ENCODE peak calls at places on chromosomes 2 and 18, in five cellular contexts. T is mesendoderm, W is NCI-H1930, V is GM12891, N is RCC 7860. F is an unnamed sample.

GRCh38 chr18:79300382-79300781 is 95.3 kb upstream of the NFATC1 start:
- DNase-seq in N (no peak), T (no peak), W (no peak), V (no peak), F (no peak)

GRCh38 chr2:200786423-200786822 is 25.3 kb upstream of the BZW1 start:
- DNase-seq in T (no peak), W (no peak), V (no peak), N (no peak), F (no peak)

GRCh38 chr2:74186038-74186437 is 7.4 kb upstream of the MOB1A start:
- DNase-seq in N (no peak), W (no peak), T (no peak), V (peak), F (no peak)

GRCh38 chr2:102366406-102367112 is 11.0 kb downstream of the IL18R1 start:
- DNase-seq in V (no peak), N (no peak), W (no peak), T (no peak), F (no peak)

GRCh38 chr2:130841741-130842365 is 5.1 kb downstream of the ARHGEF4 start:
- DNase-seq in T (no peak), N (no peak), W (no peak), V (no peak), F (no peak)

GRCh38 chr2:149184994-149185393 is 145.4 kb upstream of the LYPD6 start:
- DNase-seq in W (no peak), T (no peak), N (no peak), V (no peak), F (no peak)

GRCh38 chr18:47754311-47755101 is 176.0 kb downstream of the SMAD2 start:
- DNase-seq in T (peak), V (peak), W (peak), N (no peak), F (peak)

GRCh38 chr18:10526211-10526949 is 553 bp downstream of the NAPG start:
- DNase-seq in N (no peak), T (peak), V (peak), W (no peak), F (peak)

GRCh38 chr2:200609027-200609614 is 23.3 kb downstream of the AOX1 start:
- DNase-seq in V (no peak), W (no peak), T (no peak), N (peak), F (no peak)

GRCh38 chr2:95278637-95279225 is 4.5 kb downstream of the PROM2 start:
- DNase-seq in T (no peak), W (no peak), V (no peak), N (no peak), F (no peak)

GRCh38 chr2:152875832-152876669 is 157.6 kb downstream of the ARL6IP6 start:
- DNase-seq in N (no peak), W (no peak), V (no peak), T (no peak), F (no peak)

GRCh38 chr2:174485763-174486613 is 841 bp downstream of the GPR155 start:
- DNase-seq in W (no peak), V (no peak), N (no peak), T (peak), F (peak)

GRCh38 chr2:101830555-101830954 is 133.0 kb downstream of the MAP4K4 start:
- DNase-seq in T (no peak), V (no peak), W (no peak), N (peak), F (no peak)

GRCh38 chr2:74286725-74287124 is 56.5 kb downstream of the SLC4A5 start:
- DNase-seq in W (no peak), T (no peak), V (no peak), N (no peak), F (no peak)

GRCh38 chr2:46047280-46047679 is 249.9 kb upstream of the EPAS1 start:
- DNase-seq in T (no peak), N (no peak), V (no peak), W (no peak), F (no peak)

GRCh38 chr2:166351319-166351718 is 24.4 kb downstream of the SCN9A start:
- DNase-seq in V (no peak), W (no peak), N (no peak), T (no peak), F (no peak)

GRCh38 chr2:101238930-101239759 is 13.5 kb upstream of the CNOT11 start:
- DNase-seq in V (no peak), T (no peak), W (no peak), N (peak), F (no peak)

GRCh38 chr2:127094509-127095366 is 12.2 kb downstream of the BIN1 start:
- DNase-seq in N (peak), V (no peak), W (no peak), T (peak), F (no peak)

GRCh38 chr18:8450013-8450412 is 159.2 kb upstream of the RAB12 start:
- DNase-seq in T (peak), V (no peak), W (no peak), N (no peak), F (no peak)

GRCh38 chr2:231900975-231901374 is 25.2 kb downstream of the NPPC start:
- DNase-seq in V (no peak), N (no peak), T (peak), W (no peak), F (no peak)

GRCh38 chr2:138094031-138094430 is 129.8 kb downstream of the HNMT start:
- DNase-seq in N (no peak), W (no peak), V (no peak), T (peak), F (no peak)

GRCh38 chr2:190343500-190344274 is at the start of gene INPP1:
- DNase-seq in W (no peak), N (peak), T (peak), V (peak), F (peak)

GRCh38 chr2:119730598-119731278 is 29.0 kb upstream of the PTPN4 start:
- DNase-seq in N (no peak), T (no peak), V (no peak), W (no peak), F (no peak)

GRCh38 chr2:237669628-237670351 is 42.4 kb downstream of the LRRFIP1 start:
- DNase-seq in N (peak), V (peak), T (no peak), W (peak), F (no peak)

GRCh38 chr2:7899241-7899640 is 782.6 kb upstream of the ID2 start:
- DNase-seq in T (no peak), V (no peak), W (peak), N (no peak), F (no peak)

GRCh38 chr2:222532315-222532714 is 108.0 kb downstream of the SGPP2 start:
- DNase-seq in W (no peak), V (no peak), N (no peak), T (no peak), F (no peak)

GRCh38 chr2:70029814-70030409 is 57.4 kb upstream of the PCBP1 start:
- DNase-seq in V (no peak), W (no peak), N (peak), T (peak), F (no peak)

GRCh38 chr2:181790716-181791649 is 100.5 kb upstream of the ITPRID2 start:
- DNase-seq in N (peak), T (peak), V (no peak), W (no peak), F (no peak)

GRCh38 chr2:120736955-120737801 is 1.5 kb downstream of the GLI2 start:
- DNase-seq in N (no peak), T (peak), V (no peak), W (no peak), F (peak)

GRCh38 chr2:234869969-234870368 is 81.8 kb upstream of the SH3BP4 start:
- DNase-seq in V (no peak), T (no peak), W (no peak), N (no peak), F (no peak)

GRCh38 chr2:45256173-45256866 is 247.1 kb upstream of the SIX2 start:
- DNase-seq in T (no peak), N (no peak), W (no peak), V (no peak), F (no peak)

GRCh38 chr2:14896280-14896679 is 263.8 kb downstream of the LRATD1 start:
- DNase-seq in W (no peak), V (no peak), N (no peak), T (no peak), F (no peak)

GRCh38 chr2:121529439-121530209 is 1.1 kb upstream of the RNU4ATAC start:
- DNase-seq in V (no peak), W (peak), T (no peak), N (peak), F (peak)

GRCh38 chr2:206392118-206392517 is 51.2 kb upstream of the ADAM23 start:
- DNase-seq in V (peak), T (peak), N (peak), W (no peak), F (no peak)